ENCODE peak calls at places on chromosomes 2 and 18, in four cellular contexts. One of them, this sample, is unnamed.

GRCh38 chr2:132668189-132668833 is 1.7 kb downstream of the LYPD1 start:
- DNase-seq in spleen: no peak
- DNase-seq in fibroblast of lung: peak; percentile 67
- DNase-seq in lung: no peak
- DNase-seq in this sample: peak; percentile 77

GRCh38 chr18:9506046-9506792 is 30.9 kb downstream of the RALBP1 start:
- DNase-seq in fibroblast of lung: peak; percentile 53
- DNase-seq in lung: no peak
- DNase-seq in spleen: no peak
- DNase-seq in this sample: no peak

GRCh38 chr18:59963229-59963628 is 63.4 kb downstream of the PMAIP1 start:
- DNase-seq in fibroblast of lung: no peak
- DNase-seq in spleen: no peak
- DNase-seq in lung: no peak
- DNase-seq in this sample: no peak

GRCh38 chr2:230494980-230495379 is 79.0 kb downstream of the SP100 start:
- DNase-seq in spleen: no peak
- DNase-seq in lung: no peak
- DNase-seq in fibroblast of lung: no peak
- DNase-seq in this sample: no peak

GRCh38 chr2:149863227-149863626 is 275.7 kb upstream of the MMADHC start:
- DNase-seq in lung: no peak
- DNase-seq in fibroblast of lung: no peak
- DNase-seq in spleen: no peak
- DNase-seq in this sample: no peak

GRCh38 chr2:20040489-20041172 is 10.8 kb downstream of the LAPTM4A start:
- DNase-seq in fibroblast of lung: peak; percentile 60
- DNase-seq in lung: no peak
- DNase-seq in spleen: no peak
- DNase-seq in this sample: no peak

GRCh38 chr2:47226124-47227040 is 71.3 kb upstream of the STPG4 start:
- DNase-seq in lung: no peak
- DNase-seq in spleen: no peak
- DNase-seq in fibroblast of lung: no peak
- DNase-seq in this sample: no peak

GRCh38 chr2:88199912-88200682 is 30.0 kb downstream of the THNSL2 start:
- DNase-seq in fibroblast of lung: peak; percentile 2
- DNase-seq in spleen: peak; percentile 85
- DNase-seq in lung: peak; percentile 38
- DNase-seq in this sample: peak; percentile 53

GRCh38 chr2:163191372-163191771 is 352.8 kb upstream of the KCNH7 start:
- DNase-seq in fibroblast of lung: peak; percentile 42
- DNase-seq in lung: no peak
- DNase-seq in spleen: no peak
- DNase-seq in this sample: peak; percentile 35

GRCh38 chr2:234518986-234519642 is 22.2 kb upstream of the ARL4C start:
- DNase-seq in spleen: no peak
- DNase-seq in lung: no peak
- DNase-seq in fibroblast of lung: no peak
- DNase-seq in this sample: no peak

GRCh38 chr2:37742286-37742685 is 70.8 kb upstream of the CDC42EP3 start:
- DNase-seq in lung: no peak
- DNase-seq in fibroblast of lung: peak; percentile 67
- DNase-seq in spleen: no peak
- DNase-seq in this sample: no peak

GRCh38 chr2:223930002-223930976 is 14.8 kb downstream of the WDFY1 start:
- DNase-seq in lung: no peak
- DNase-seq in fibroblast of lung: peak; percentile 36
- DNase-seq in spleen: peak; percentile 79
- DNase-seq in this sample: peak; percentile 34

GRCh38 chr2:33022989-33023731 is 76.4 kb downstream of the LTBP1 start:
- DNase-seq in spleen: no peak
- DNase-seq in fibroblast of lung: peak; percentile 94
- DNase-seq in lung: no peak
- DNase-seq in this sample: no peak

GRCh38 chr2:43993437-43993836 is 2.4 kb downstream of the LRPPRC start:
- DNase-seq in lung: no peak
- DNase-seq in fibroblast of lung: no peak
- DNase-seq in spleen: no peak
- DNase-seq in this sample: no peak

GRCh38 chr2:157194097-157194688 is 63.3 kb upstream of the GALNT5 start:
- DNase-seq in lung: no peak
- DNase-seq in spleen: no peak
- DNase-seq in fibroblast of lung: peak; percentile 62
- DNase-seq in this sample: peak; percentile 12

GRCh38 chr2:31831585-31831984 is 179.2 kb downstream of the MEMO1 start:
- DNase-seq in lung: no peak
- DNase-seq in fibroblast of lung: peak; percentile 32
- DNase-seq in spleen: no peak
- DNase-seq in this sample: no peak

GRCh38 chr2:189657867-189658266 is 3.4 kb upstream of the ASNSD1 start:
- DNase-seq in lung: peak; percentile 67
- DNase-seq in fibroblast of lung: peak; percentile 87
- DNase-seq in spleen: peak; percentile 74
- DNase-seq in this sample: no peak

GRCh38 chr2:186862869-186863709 is 14.1 kb upstream of the ZSWIM2 start:
- DNase-seq in fibroblast of lung: peak; percentile 24
- DNase-seq in lung: no peak
- DNase-seq in spleen: no peak
- DNase-seq in this sample: peak; percentile 34

GRCh38 chr2:45256173-45256866 is 247.1 kb upstream of the SIX2 start:
- DNase-seq in spleen: no peak
- DNase-seq in lung: no peak
- DNase-seq in fibroblast of lung: no peak
- DNase-seq in this sample: no peak

GRCh38 chr2:233410191-233410760 is 56.0 kb downstream of the DGKD start:
- DNase-seq in lung: no peak
- DNase-seq in spleen: no peak
- DNase-seq in fibroblast of lung: no peak
- DNase-seq in this sample: no peak

GRCh38 chr2:147082850-147083522 is 761.8 kb upstream of the ACVR2A start:
- DNase-seq in fibroblast of lung: peak; percentile 59
- DNase-seq in lung: peak; percentile 40
- DNase-seq in spleen: no peak
- DNase-seq in this sample: peak; percentile 19

GRCh38 chr2:71813801-71814470 is 333.7 kb downstream of the CYP26B1 start:
- DNase-seq in lung: no peak
- DNase-seq in fibroblast of lung: no peak
- DNase-seq in spleen: no peak
- DNase-seq in this sample: no peak

GRCh38 chr2:171166328-171166983 is 5.8 kb upstream of the TLK1 start:
- DNase-seq in fibroblast of lung: no peak
- DNase-seq in spleen: no peak
- DNase-seq in lung: no peak
- DNase-seq in this sample: no peak

GRCh38 chr2:216413882-216414281 is 1.6 kb downstream of the SMARCAL1 start:
- DNase-seq in spleen: no peak
- DNase-seq in fibroblast of lung: no peak
- DNase-seq in lung: no peak
- DNase-seq in this sample: no peak

GRCh38 chr18:23819005-23819404 is 129.8 kb downstream of the LAMA3 start:
- DNase-seq in fibroblast of lung: no peak
- DNase-seq in lung: no peak
- DNase-seq in spleen: no peak
- DNase-seq in this sample: no peak

GRCh38 chr2:68225119-68225632 is 27.2 kb downstream of the PPP3R1 start:
- DNase-seq in spleen: no peak
- DNase-seq in fibroblast of lung: no peak
- DNase-seq in lung: peak; percentile 32
- DNase-seq in this sample: peak; percentile 24

GRCh38 chr2:60104514-60105501 is 448.6 kb downstream of the BCL11A start:
- DNase-seq in spleen: no peak
- DNase-seq in lung: no peak
- DNase-seq in fibroblast of lung: peak; percentile 0
- DNase-seq in this sample: no peak

GRCh38 chr2:86675611-86676015 is 44.5 kb upstream of the RMND5A start:
- DNase-seq in spleen: no peak
- DNase-seq in fibroblast of lung: no peak
- DNase-seq in lung: no peak
- DNase-seq in this sample: no peak
- H3K27ac ChIP-seq in spleen: no peak overlapping the region
- H3K27ac ChIP-seq in fibroblast of lung: no peak overlapping the region
- H3K27ac ChIP-seq in lung: peak overlapping the region; percentile 56
- H3K27ac ChIP-seq in this sample: no peak overlapping the region

DNA sequence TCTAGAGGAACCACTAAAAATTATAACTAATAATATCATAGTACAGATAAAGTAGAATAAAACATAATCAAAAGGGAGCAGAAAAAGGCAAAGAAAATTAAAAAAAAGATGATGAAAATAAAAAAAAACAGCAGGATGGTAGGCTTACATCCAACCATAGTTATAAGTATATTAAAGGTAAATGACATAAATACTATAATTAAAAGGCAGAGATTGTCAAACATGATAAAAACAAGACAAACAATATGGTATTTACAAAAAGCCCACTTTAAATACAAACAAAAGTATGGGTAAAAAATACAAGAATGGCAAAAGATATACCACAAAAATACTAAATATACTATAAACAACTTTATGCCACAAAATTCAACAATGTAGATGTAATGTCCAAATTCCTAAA is 24.4 kb downstream of the CCDC148 start:
- DNase-seq in fibroblast of lung: no peak
- DNase-seq in spleen: no peak
- DNase-seq in lung: no peak
- DNase-seq in this sample: no peak
- H3K27ac ChIP-seq in fibroblast of lung: no peak overlapping the region
- H3K27ac ChIP-seq in spleen: no peak overlapping the region
- H3K27ac ChIP-seq in lung: no peak overlapping the region
- H3K27ac ChIP-seq in this sample: no peak overlapping the region

GRCh38 chr18:58313491-58314032 is 269.5 kb downstream of the NEDD4L start:
- DNase-seq in spleen: no peak
- DNase-seq in fibroblast of lung: no peak
- DNase-seq in lung: peak; percentile 49
- DNase-seq in this sample: no peak

GRCh38 chr18:58309099-58309498 is 265.1 kb downstream of the NEDD4L start:
- DNase-seq in lung: no peak
- DNase-seq in fibroblast of lung: no peak
- DNase-seq in spleen: no peak
- DNase-seq in this sample: no peak

GRCh38 chr18:58310517-58310916 is 266.5 kb downstream of the NEDD4L start:
- DNase-seq in lung: peak; percentile 90
- DNase-seq in fibroblast of lung: peak; percentile 63
- DNase-seq in spleen: peak; percentile 44
- DNase-seq in this sample: no peak

GRCh38 chr18:58309610-58310239 is 265.7 kb downstream of the NEDD4L start:
- DNase-seq in fibroblast of lung: no peak
- DNase-seq in spleen: no peak
- DNase-seq in lung: peak; percentile 35
- DNase-seq in this sample: no peak

GRCh38 chr18:58311390-58311789 is 267.4 kb downstream of the NEDD4L start:
- DNase-seq in fibroblast of lung: no peak
- DNase-seq in lung: no peak
- DNase-seq in spleen: no peak
- DNase-seq in this sample: no peak
- H3K27ac ChIP-seq in fibroblast of lung: no peak overlapping the region
- H3K27ac ChIP-seq in lung: peak overlapping the region; percentile 84
- H3K27ac ChIP-seq in spleen: no peak overlapping the region
- H3K27ac ChIP-seq in this sample: no peak overlapping the region

DNA sequence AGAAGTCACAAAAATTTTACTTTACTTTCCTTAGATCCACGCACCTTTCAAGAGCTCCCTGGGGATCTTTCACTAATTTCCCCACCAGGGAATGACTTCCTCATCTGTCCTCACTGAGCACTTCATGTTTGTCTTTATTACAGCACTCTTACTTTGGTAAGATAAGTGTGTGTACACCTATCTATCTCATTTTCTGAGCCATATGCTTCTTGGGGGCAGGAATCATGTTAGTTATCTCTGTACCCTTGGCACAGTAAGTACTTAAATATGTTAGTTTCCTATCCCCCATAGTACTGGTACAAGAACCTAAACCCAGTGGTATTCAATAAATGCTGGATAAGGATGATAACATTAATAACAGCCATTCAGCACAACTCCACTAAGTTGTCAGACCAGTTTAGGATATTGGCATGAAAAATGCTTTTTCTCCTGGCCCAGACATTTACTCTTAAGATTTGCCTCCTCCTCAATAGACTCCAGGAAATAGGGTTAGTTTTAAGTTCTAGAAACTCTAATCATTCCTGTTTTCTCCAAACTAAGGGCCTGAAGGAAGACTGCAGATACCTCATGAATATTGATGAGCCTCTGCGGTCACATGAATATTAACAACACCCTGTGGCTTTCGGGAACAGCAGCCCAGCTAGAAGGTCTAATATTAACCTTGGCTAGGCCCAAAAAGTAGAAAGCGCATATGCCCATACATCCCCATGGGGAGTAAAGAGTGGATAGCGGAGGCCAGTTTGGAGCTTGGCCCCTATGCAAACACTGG is 38.2 kb downstream of the NHEJ1 start:
- DNase-seq in spleen: no peak
- DNase-seq in lung: no peak
- DNase-seq in fibroblast of lung: peak; percentile 56
- DNase-seq in this sample: no peak
- H3K27ac ChIP-seq in spleen: no peak overlapping the region
- H3K27ac ChIP-seq in lung: no peak overlapping the region
- H3K27ac ChIP-seq in fibroblast of lung: no peak overlapping the region
- H3K27ac ChIP-seq in this sample: no peak overlapping the region

GRCh38 chr18:48921305-48922202 is 29.2 kb downstream of the SMAD7 start:
- DNase-seq in fibroblast of lung: no peak
- DNase-seq in lung: no peak
- DNase-seq in spleen: no peak
- DNase-seq in this sample: no peak

GRCh38 chr18:48922801-48923730 is 27.7 kb downstream of the SMAD7 start:
- DNase-seq in spleen: peak; percentile 84
- DNase-seq in fibroblast of lung: peak; percentile 97
- DNase-seq in lung: peak; percentile 56
- DNase-seq in this sample: no peak

GRCh38 chr18:48924621-48925601 is 25.9 kb downstream of the SMAD7 start:
- DNase-seq in lung: no peak
- DNase-seq in spleen: no peak
- DNase-seq in fibroblast of lung: no peak
- DNase-seq in this sample: no peak

GRCh38 chr18:48922203-48922800 is 28.5 kb downstream of the SMAD7 start:
- DNase-seq in fibroblast of lung: no peak
- DNase-seq in spleen: no peak
- DNase-seq in lung: no peak
- DNase-seq in this sample: no peak

GRCh38 chr18:48923746-48924580 is 26.8 kb downstream of the SMAD7 start:
- DNase-seq in lung: no peak
- DNase-seq in spleen: peak; percentile 83
- DNase-seq in fibroblast of lung: peak; percentile 71
- DNase-seq in this sample: no peak
- H3K27ac ChIP-seq in lung: no peak overlapping the region
- H3K27ac ChIP-seq in spleen: peak overlapping the region; percentile 68
- H3K27ac ChIP-seq in fibroblast of lung: peak overlapping the region; percentile 86
- H3K27ac ChIP-seq in this sample: peak overlapping the region; percentile 85